ENCODE peak calls at places on chromosomes 2 and 18, in eight cellular contexts. K is testis, F is GM12865, B is cardiac muscle cell, M is nephron progenitor cell, C is A549, O is brain microvascular endothelial cell, Y is Peyer's patch. V is an unnamed sample.

GRCh38 chr2:11949732-11950503 is 203.5 kb downstream of the LPIN1 start:
- DNase-seq in O (peak; percentile 9), Y (no peak), B (no peak), F (peak; percentile 47), C (no peak), K (no peak), M (no peak), V (no peak)

GRCh38 chr2:133608291-133608690 is 40.0 kb upstream of the NCKAP5 start:
- DNase-seq in Y (no peak), C (no peak), B (no peak), O (no peak), F (no peak), K (no peak), M (no peak), V (no peak)

GRCh38 chr2:3651686-3652516 is 6.1 kb upstream of the ALLC start:
- DNase-seq in C (no peak), K (peak; percentile 63), B (peak; percentile 31), F (peak; percentile 93), O (peak; percentile 25), Y (peak; percentile 83), M (peak; percentile 53), V (no peak)

GRCh38 chr2:68603059-68603458 is 40.3 kb upstream of the PROKR1 start:
- DNase-seq in K (no peak), C (no peak), M (no peak), O (no peak), F (no peak), B (no peak), Y (no peak), V (no peak)

GRCh38 chr2:179311071-179311470 is 46.4 kb upstream of the SESTD1 start:
- DNase-seq in F (no peak), B (peak; percentile 19), K (no peak), O (no peak), Y (no peak), M (peak; percentile 2), C (no peak), V (no peak)

GRCh38 chr2:26080356-26080755 is 46.5 kb downstream of the RAB10 start:
- DNase-seq in C (no peak), F (no peak), Y (no peak), O (no peak), M (no peak), K (no peak), B (no peak), V (no peak)

GRCh38 chr2:68811364-68811763 is 59.8 kb downstream of the BMP10 start:
- DNase-seq in Y (no peak), B (no peak), O (no peak), M (no peak), K (no peak), F (no peak), C (no peak), V (no peak)

GRCh38 chr2:22807876-22808275 is 577.1 kb upstream of the KLHL29 start:
- DNase-seq in C (no peak), K (no peak), F (no peak), O (no peak), B (no peak), Y (no peak), M (no peak), V (no peak)

GRCh38 chr2:45469314-45470099 is 141.6 kb downstream of the SRBD1 start:
- DNase-seq in C (no peak), O (no peak), K (no peak), Y (no peak), F (peak; percentile 54), M (no peak), B (no peak), V (no peak)

GRCh38 chr2:70035344-70035844 is 51.9 kb upstream of the PCBP1 start:
- DNase-seq in K (no peak), M (no peak), B (no peak), F (no peak), Y (no peak), C (no peak), O (peak; percentile 30), V (no peak)

GRCh38 chr18:10771053-10771709 is 245.4 kb downstream of the NAPG start:
- DNase-seq in O (peak; percentile 67), K (no peak), M (no peak), C (no peak), Y (no peak), F (peak; percentile 67), B (no peak), V (no peak)

GRCh38 chr2:42858140-42859005 is 66.0 kb upstream of the HAAO start:
- DNase-seq in F (no peak), C (no peak), B (no peak), M (no peak), Y (no peak), K (no peak), O (no peak), V (no peak)

GRCh38 chr2:99880148-99880983 is 262.0 kb downstream of the AFF3 start:
- DNase-seq in O (peak; percentile 95), Y (no peak), F (no peak), K (no peak), M (no peak), B (peak; percentile 33), C (no peak), V (no peak)

GRCh38 chr18:74896390-74896991 is 298.8 kb downstream of the ZNF407 start:
- DNase-seq in K (peak; percentile 70), C (no peak), Y (peak; percentile 73), F (peak; percentile 64), O (no peak), M (peak; percentile 43), B (peak; percentile 62), V (no peak)

GRCh38 chr2:120625865-120626560 is 109.7 kb upstream of the GLI2 start:
- DNase-seq in B (no peak), C (no peak), Y (no peak), F (no peak), K (no peak), M (no peak), O (no peak), V (no peak)

GRCh38 chr2:31069926-31070325 is 68.3 kb downstream of the GALNT14 start:
- DNase-seq in M (no peak), O (no peak), C (no peak), B (no peak), Y (no peak), F (no peak), K (no peak), V (no peak)

GRCh38 chr2:31066594-31066993 is 71.6 kb downstream of the GALNT14 start:
- DNase-seq in K (no peak), Y (no peak), M (no peak), C (no peak), O (no peak), B (no peak), F (no peak), V (no peak)

GRCh38 chr2:31067259-31067658 is 71.0 kb downstream of the GALNT14 start:
- DNase-seq in Y (no peak), F (no peak), M (no peak), C (no peak), O (no peak), K (no peak), B (no peak), V (no peak)

GRCh38 chr2:31071741-31072140 is 66.5 kb downstream of the GALNT14 start:
- DNase-seq in Y (no peak), M (no peak), O (no peak), B (no peak), F (no peak), C (no peak), K (no peak), V (no peak)

GRCh38 chr2:31070339-31070738 is 67.9 kb downstream of the GALNT14 start:
- DNase-seq in F (no peak), C (no peak), B (no peak), Y (no peak), O (no peak), M (no peak), K (no peak), V (no peak)
- TF ChIP-seq CTCF in F (no peak), C (no peak), B (no peak), Y (no peak), O (no peak), M (no peak), K (no peak), V (no peak)

GRCh38 chr2:239106971-239107370 is 259.1 kb downstream of the TWIST2 start:
- DNase-seq in C (no peak), B (no peak), Y (no peak), O (no peak), K (no peak), F (no peak), M (no peak), V (no peak)

GRCh38 chr2:239105234-239105633 is 257.3 kb downstream of the TWIST2 start:
- DNase-seq in C (no peak), F (no peak), O (no peak), M (no peak), B (no peak), Y (no peak), K (no peak), V (no peak)

GRCh38 chr2:239104800-239105199 is 256.9 kb downstream of the TWIST2 start:
- DNase-seq in M (no peak), O (no peak), B (no peak), Y (no peak), K (no peak), C (no peak), F (no peak), V (no peak)

GRCh38 chr2:239107936-239108335 is 260.1 kb downstream of the TWIST2 start:
- DNase-seq in M (no peak), C (no peak), Y (no peak), O (no peak), B (no peak), F (no peak), K (no peak), V (no peak)

GRCh38 chr2:239106314-239106908 is 258.5 kb downstream of the TWIST2 start:
- DNase-seq in K (peak; percentile 84), C (peak; percentile 72), Y (no peak), F (peak; percentile 41), O (peak; percentile 60), B (peak; percentile 61), M (peak; percentile 66), V (no peak)
- TF ChIP-seq CTCF in K (peak; percentile 35), C (peak; percentile 76), Y (peak; percentile 40), F (peak; percentile 28), O (peak; percentile 84), B (peak; percentile 68), M (peak; percentile 63), V (no peak)

DNA sequence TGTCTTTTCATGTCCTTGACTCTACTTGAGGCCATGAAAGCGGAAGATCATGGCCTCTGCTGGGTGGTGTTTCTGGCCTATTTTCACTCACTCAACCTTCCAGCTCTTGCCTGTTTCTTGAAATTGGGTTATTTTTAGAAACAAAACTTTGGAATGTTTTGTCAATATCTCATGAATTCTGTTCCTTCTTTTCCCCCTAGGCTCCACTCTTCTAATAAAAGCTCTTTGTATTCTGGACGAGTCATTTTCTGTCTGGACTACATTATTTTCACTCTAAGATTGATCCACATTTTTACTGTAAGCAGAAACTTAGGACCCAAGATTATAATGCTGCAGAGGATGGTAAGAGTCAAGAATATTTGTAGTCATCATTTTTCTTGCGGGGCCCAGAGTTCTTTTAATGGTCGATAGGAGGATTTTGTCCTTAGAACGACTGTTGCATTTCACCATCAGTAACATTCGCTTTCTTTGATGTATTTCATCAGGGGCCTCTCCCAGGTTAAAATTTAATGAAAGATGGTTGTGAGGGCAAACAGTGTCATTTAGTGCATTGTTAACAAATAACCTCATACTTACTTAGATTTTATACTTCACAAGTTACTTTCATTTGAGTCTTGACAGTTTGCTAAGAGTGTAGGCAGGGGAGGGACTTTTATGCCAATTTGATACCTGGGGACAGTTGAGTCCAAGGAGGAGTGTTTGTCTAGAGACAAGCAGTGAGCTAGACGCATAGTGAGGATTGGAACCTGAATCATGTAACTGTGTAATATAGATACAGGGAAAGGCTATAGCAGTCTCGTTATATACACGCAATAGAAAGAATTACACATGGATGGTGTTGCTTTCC is 64.6 kb downstream of the TRPM8 start:
- DNase-seq in F (no peak), Y (no peak), K (no peak), B (no peak), M (no peak), C (no peak), O (no peak), V (no peak)
- TF ChIP-seq CTCF in F (no peak), Y (no peak), K (no peak), B (no peak), M (no peak), C (no peak), O (no peak), V (no peak)

GRCh38 chr18:45621068-45621511 is 5.8 kb downstream of the SLC14A2 start:
- DNase-seq in O (peak; percentile 25), K (peak; percentile 56), C (peak; percentile 34), Y (peak; percentile 66), M (peak; percentile 50), B (peak; percentile 65), F (peak; percentile 48), V (no peak)
- TF ChIP-seq CTCF in O (peak; percentile 98), K (peak; percentile 80), C (peak; percentile 49), Y (peak; percentile 82), M (peak; percentile 97), B (peak; percentile 100), F (peak; percentile 94), V (peak; percentile 32)